ENCODE peak calls at places on chromosomes 12 and 14, in six cellular contexts. I is stimulated activated CD8-positive, alpha-beta memory T cell treated with anti-CD3 and anti-CD28 coated beads, Interleukin-7, amount 100 ng/mL, for 1 hour; Q is HFFc6; H is neural crest cell; W is Karpas-422; N is DMS153. L is an unnamed sample.

GRCh38 chr12:39329015-39329414 is 113.9 kb downstream of the KIF21A start:
- DNase-seq in I (no peak), Q (no peak), H (no peak), W (no peak), N (no peak), L (no peak)

GRCh38 chr12:131077931-131078391 is 124.3 kb downstream of the ADGRD1 start:
- DNase-seq in I (no peak), Q (no peak), H (no peak), W (no peak), N (no peak), L (no peak)

GRCh38 chr14:42192659-42193425 is 586.2 kb downstream of the LRFN5 start:
- DNase-seq in I (no peak), Q (peak), H (no peak), W (no peak), N (peak), L (no peak)

GRCh38 chr14:25110101-25110500 is 60.2 kb upstream of the STXBP6 start:
- DNase-seq in I (no peak), Q (no peak), H (no peak), W (no peak), N (no peak), L (no peak)

GRCh38 chr14:75350505-75351060 is 72.0 kb downstream of the FOS start:
- DNase-seq in I (no peak), Q (no peak), H (no peak), W (no peak), N (no peak), L (no peak)

GRCh38 chr12:47527816-47528215 is 178.0 kb downstream of the RPAP3 start:
- DNase-seq in I (no peak), Q (peak), H (no peak), W (no peak), N (no peak), L (no peak)

GRCh38 chr14:73771848-73772705 is 57.9 kb upstream of the PNMA1 start:
- DNase-seq in I (peak), Q (no peak), H (no peak), W (peak), N (peak), L (peak)

GRCh38 chr14:54686219-54686870 is 119.4 kb downstream of the SAMD4A start:
- DNase-seq in I (no peak), Q (peak), H (no peak), W (no peak), N (no peak), L (no peak)

GRCh38 chr12:69052613-69053408 is 119.8 kb upstream of the CPM start:
- DNase-seq in I (no peak), Q (peak), H (no peak), W (no peak), N (no peak), L (no peak)

GRCh38 chr12:124862768-124863408 is 776 bp downstream of the SCARB1 start:
- DNase-seq in I (no peak), Q (peak), H (no peak), W (peak), N (no peak), L (peak)

GRCh38 chr14:89833120-89833521 is 121.4 kb downstream of the EFCAB11 start:
- DNase-seq in I (no peak), Q (no peak), H (no peak), W (no peak), N (no peak), L (no peak)

L was measured in OCI-LY7.